ENCODE peak calls at places on chromosomes 6 and 20, in seven cellular contexts. V, A, L, G, N, T and M are unnamed samples.

GRCh38 chr6:56954389-56955170 is at the start of gene BEND6:
- DNase-seq in V (peak), A (peak), L (peak), G (no peak), N (peak), T (peak), M (no peak)

GRCh38 chr20:35276408-35276807 is 1.5 kb downstream of the MMP24OS start:
- DNase-seq in V (no peak), A (no peak), L (no peak), G (no peak), N (no peak), T (no peak), M (no peak)

GRCh38 chr20:36214684-36215256 is 21.5 kb upstream of the AAR2 start:
- DNase-seq in V (peak), A (no peak), L (no peak), G (no peak), N (peak), T (no peak), M (no peak)

GRCh38 chr6:105452924-105453756 is 50.3 kb upstream of the PREP start:
- DNase-seq in V (no peak), A (no peak), L (no peak), G (peak), N (no peak), T (no peak), M (no peak)

GRCh38 chr6:77136086-77136485 is 327.2 kb downstream of the HTR1B start:
- DNase-seq in V (no peak), A (no peak), L (no peak), G (no peak), N (no peak), T (no peak), M (peak)

GRCh38 chr6:110654096-110654820 is 161.0 kb downstream of the CDK19 start:
- DNase-seq in V (no peak), A (no peak), L (no peak), G (no peak), N (no peak), T (no peak), M (peak)

GRCh38 chr20:61649879-61650200 is 397.8 kb downstream of the CDH4 start:
- DNase-seq in V (no peak), A (no peak), L (no peak), G (no peak), N (no peak), T (no peak), M (no peak)

GRCh38 chr6:782141-782540 is 89.2 kb upstream of the EXOC2 start:
- DNase-seq in V (no peak), A (no peak), L (no peak), G (no peak), N (no peak), T (no peak), M (no peak)

GRCh38 chr6:43074847-43075741 is 1.0 kb upstream of the PTK7 start:
- DNase-seq in V (peak), A (peak), L (no peak), G (no peak), N (no peak), T (no peak), M (no peak)

GRCh38 chr6:163955131-163955530 is 540.6 kb downstream of the QKI start:
- DNase-seq in V (peak), A (peak), L (no peak), G (no peak), N (no peak), T (no peak), M (no peak)

GRCh38 chr6:57221191-57221935 is 744 bp downstream of the RAB23 start:
- DNase-seq in V (no peak), A (peak), L (peak), G (peak), N (peak), T (peak), M (no peak)

GRCh38 chr6:26232950-26233607 is 131.9 kb upstream of the BTN3A2 start:
- DNase-seq in V (no peak), A (no peak), L (no peak), G (peak), N (no peak), T (peak), M (no peak)

GRCh38 chr6:122122202-122122601 is 277.2 kb upstream of the HSF2 start:
- DNase-seq in V (no peak), A (no peak), L (no peak), G (no peak), N (no peak), T (no peak), M (no peak)

GRCh38 chr20:63348828-63349515 is 12.2 kb downstream of the CHRNA4 start:
- DNase-seq in V (no peak), A (no peak), L (no peak), G (no peak), N (no peak), T (no peak), M (no peak)

GRCh38 chr6:90406142-90406794 is 109.6 kb upstream of the BACH2 start:
- DNase-seq in V (peak), A (peak), L (no peak), G (no peak), N (no peak), T (no peak), M (peak)

GRCh38 chr20:44651507-44652373 is at the start of gene ADA:
- DNase-seq in V (no peak), A (peak), L (peak), G (peak), N (peak), T (peak), M (no peak)

DNA sequence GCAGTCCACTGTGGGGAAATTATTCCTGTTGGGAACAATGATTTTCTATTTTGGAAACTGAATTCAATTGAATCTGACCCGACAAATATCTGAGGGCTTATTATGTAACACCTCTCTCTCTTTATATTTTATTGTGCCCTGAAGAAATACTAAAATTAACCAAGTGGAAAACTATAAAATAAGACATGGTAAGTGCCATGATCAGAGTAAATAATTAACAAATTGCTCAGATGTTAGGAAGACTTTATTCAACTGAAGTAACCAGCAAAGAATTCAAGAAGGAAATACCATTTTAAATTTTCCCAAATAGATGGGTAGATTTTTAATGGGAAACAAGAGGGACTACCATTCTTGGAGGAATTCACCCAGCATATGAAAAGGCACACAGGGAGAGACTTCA is 632.9 kb downstream of the MAFB start:
- DNase-seq in V (no peak), A (no peak), L (no peak), G (no peak), N (no peak), T (no peak), M (no peak)
- H3K27ac ChIP-seq in V (no peak), A (no peak), L (no peak), G (no peak), N (no peak), T (no peak), M (no peak)

GRCh38 chr6:167702241-167702827 is 124.4 kb upstream of the AFDN start:
- DNase-seq in V (no peak), A (no peak), L (no peak), G (no peak), N (no peak), T (no peak), M (no peak)
- H3K27ac ChIP-seq in V (no peak), A (no peak), L (no peak), G (no peak), N (no peak), T (no peak), M (peak)

GRCh38 chr6:155333414-155333813 is 19.1 kb upstream of the TFB1M start:
- DNase-seq in V (no peak), A (no peak), L (no peak), G (no peak), N (no peak), T (no peak), M (no peak)
- H3K27ac ChIP-seq in V (no peak), A (no peak), L (no peak), G (no peak), N (no peak), T (no peak), M (no peak)

GRCh38 chr20:46563170-46563847 is 12.9 kb upstream of the OCSTAMP start:
- DNase-seq in V (no peak), A (no peak), L (no peak), G (no peak), N (peak), T (no peak), M (no peak)
- H3K27ac ChIP-seq in V (no peak), A (no peak), L (peak), G (no peak), N (peak), T (no peak), M (no peak)